ENCODE peak calls at places on chromosome 14, in ten cellular contexts. O, E, I, S, L, H, G, J, X and M are unnamed samples.

GRCh38 chr14:59060841-59061240 is 127.6 kb upstream of the DAAM1 start:
- DNase-seq in O (no peak), E (no peak), I (no peak), S (no peak), L (no peak), H (no peak), G (no peak), J (no peak), X (no peak), M (peak; percentile 23)

GRCh38 chr14:95452176-95452889 is 64.1 kb downstream of the SYNE3 start:
- DNase-seq in O (peak; percentile 15), E (no peak), I (no peak), S (no peak), L (peak; percentile 21), H (no peak), G (peak; percentile 27), J (peak; percentile 33), X (no peak), M (peak; percentile 10)

GRCh38 chr14:81435578-81436295 is 35.6 kb upstream of the STON2 start:
- DNase-seq in O (peak; percentile 44), E (peak; percentile 63), I (peak; percentile 1), S (peak; percentile 20), L (no peak), H (no peak), G (peak; percentile 48), J (no peak), X (peak; percentile 44), M (peak; percentile 21)

GRCh38 chr14:23177181-23177580 is 6.3 kb downstream of the SLC7A8 start:
- DNase-seq in O (no peak), E (no peak), I (no peak), S (no peak), L (no peak), H (peak; percentile 85), G (peak; percentile 70), J (no peak), X (no peak), M (peak; percentile 30)

GRCh38 chr14:81062816-81063215 is 107.4 kb downstream of the TSHR start:
- DNase-seq in O (no peak), E (no peak), I (no peak), S (peak; percentile 7), L (no peak), H (no peak), G (peak; percentile 65), J (peak; percentile 42), X (no peak), M (no peak)

GRCh38 chr14:105199093-105199492 is 18.0 kb upstream of the NUDT14 start:
- DNase-seq in O (no peak), E (no peak), I (no peak), S (no peak), L (peak; percentile 31), H (no peak), G (no peak), J (no peak), X (no peak), M (peak; percentile 48)

GRCh38 chr14:60179296-60179924 is 14.2 kb upstream of the DHRS7 start:
- DNase-seq in O (no peak), E (no peak), I (no peak), S (no peak), L (peak; percentile 32), H (no peak), G (no peak), J (peak; percentile 33), X (no peak), M (no peak)

GRCh38 chr14:99035712-99036593 is 236.0 kb downstream of the BCL11B start:
- DNase-seq in O (no peak), E (peak; percentile 58), I (peak; percentile 7), S (no peak), L (no peak), H (no peak), G (peak; percentile 21), J (no peak), X (peak; percentile 95), M (peak; percentile 21)

GRCh38 chr14:55893695-55894094 is 224.5 kb upstream of the PELI2 start:
- DNase-seq in O (no peak), E (no peak), I (no peak), S (no peak), L (no peak), H (no peak), G (no peak), J (no peak), X (no peak), M (no peak)

GRCh38 chr14:97074860-97075259 is 277.7 kb downstream of the VRK1 start:
- DNase-seq in O (no peak), E (peak; percentile 66), I (no peak), S (no peak), L (no peak), H (no peak), G (no peak), J (peak; percentile 34), X (no peak), M (no peak)

GRCh38 chr14:36747411-36748184 is 85.9 kb downstream of the PAX9 start:
- DNase-seq in O (no peak), E (no peak), I (no peak), S (no peak), L (peak; percentile 21), H (no peak), G (peak; percentile 58), J (no peak), X (no peak), M (no peak)

GRCh38 chr14:96748371-96748770 is 48.8 kb upstream of the VRK1 start:
- DNase-seq in O (peak; percentile 36), E (no peak), I (no peak), S (no peak), L (no peak), H (no peak), G (peak; percentile 69), J (no peak), X (no peak), M (no peak)

GRCh38 chr14:55366271-55366670 is 45.4 kb downstream of the ATG14 start:
- DNase-seq in O (no peak), E (no peak), I (no peak), S (no peak), L (peak; percentile 67), H (no peak), G (no peak), J (no peak), X (no peak), M (peak; percentile 36)

GRCh38 chr14:105857223-105857815 is 330.9 kb downstream of the TMEM121 start:
- DNase-seq in O (no peak), E (peak; percentile 14), I (no peak), S (no peak), L (no peak), H (no peak), G (no peak), J (no peak), X (no peak), M (no peak)

GRCh38 chr14:102251161-102251560 is 53.8 kb downstream of the MOK start:
- DNase-seq in O (no peak), E (no peak), I (no peak), S (no peak), L (no peak), H (no peak), G (peak; percentile 23), J (no peak), X (no peak), M (no peak)

GRCh38 chr14:68244272-68244975 is 424.8 kb downstream of the RAD51B start:
- DNase-seq in O (no peak), E (no peak), I (no peak), S (no peak), L (no peak), H (no peak), G (no peak), J (no peak), X (no peak), M (no peak)